ENCODE peak calls at places on chromosome 15, in seven cellular contexts. I, O, V, D, Z, C and W are unnamed samples. For H3K9me3, H3K27me3 and H3K4me1, the result is how much of the 10 kb centered on the place peaks cover.

GRCh38 chr15:50182233-50183013 is 427 bp downstream of the SLC27A2 start:
- DNase-seq in C (no peak), Z (no peak), V (peak), D (no peak), O (peak), I (no peak), W (no peak)

GRCh38 chr15:99487337-99487730 is 78.5 kb upstream of the MEF2A start:
- DNase-seq in V (no peak), C (no peak), D (no peak), Z (no peak), O (no peak), I (no peak), W (no peak)

GRCh38 chr15:62428851-62429250 is 263.8 kb upstream of the C2CD4B start:
- DNase-seq in V (no peak), Z (no peak), O (no peak), D (no peak), C (no peak), I (no peak), W (no peak)

GRCh38 chr15:40493089-40493840 is 22.5 kb downstream of the CHST14 start:
- DNase-seq in O (peak), V (peak), D (no peak), Z (peak), C (no peak), I (no peak), W (no peak)

GRCh38 chr15:76185716-76186115 is 125.6 kb downstream of the ETFA start:
- DNase-seq in O (peak), Z (no peak), I (no peak), V (peak), D (no peak), C (no peak), W (no peak)

GRCh38 chr15:91141102-91141501 is 41.0 kb downstream of the SV2B start:
- DNase-seq in C (no peak), I (no peak), D (no peak), V (no peak), Z (no peak), O (no peak), W (no peak)

GRCh38 chr15:48459571-48460461 is 128.6 kb downstream of the DUT start:
- DNase-seq in V (no peak), Z (no peak), O (peak), C (no peak), D (peak), I (no peak), W (no peak)

GRCh38 chr15:47820047-47820779 is 102.9 kb downstream of the SEMA6D start:
- DNase-seq in O (peak), I (no peak), Z (no peak), D (no peak), V (no peak), C (no peak), W (no peak)

DNA sequence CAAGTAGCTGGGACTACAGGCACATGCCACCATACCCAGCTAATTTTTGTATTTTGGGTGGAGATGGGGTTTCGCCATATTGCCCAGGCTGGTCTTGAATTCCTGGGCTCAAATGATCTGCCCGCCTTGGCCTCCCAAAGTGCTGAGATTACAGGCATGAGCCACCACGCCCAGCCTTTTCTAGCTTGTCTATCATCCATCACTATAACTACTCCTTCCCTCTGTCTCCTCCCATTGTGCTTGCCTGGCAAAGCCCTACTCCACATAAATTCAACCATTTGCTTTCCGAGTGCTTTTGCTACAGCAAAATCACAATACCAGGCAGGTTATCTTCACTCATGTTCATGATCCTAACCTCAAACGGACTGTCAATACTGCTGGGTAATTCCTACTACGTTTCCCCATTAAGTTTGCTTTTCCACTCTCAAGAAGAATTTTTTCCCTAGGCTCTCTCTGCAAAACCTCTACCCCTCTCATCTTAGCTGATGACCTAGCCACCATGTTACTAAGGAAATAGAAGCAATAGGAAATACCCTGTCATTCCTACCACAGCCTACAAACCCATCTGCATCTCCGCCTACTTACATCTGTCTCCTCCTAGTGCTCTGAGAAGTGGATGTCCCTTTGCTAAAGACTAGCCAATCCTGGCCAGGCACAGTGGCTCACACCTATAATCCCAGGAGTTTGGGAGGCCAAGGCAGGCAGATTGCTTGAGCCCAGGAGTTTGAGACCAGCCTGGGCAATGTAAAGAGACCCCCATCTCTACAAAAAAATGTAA is 64.5 kb downstream of the RBPMS2 start:
- DNase-seq in O (no peak), V (no peak), Z (no peak), C (no peak), D (no peak), I (no peak), W (no peak)
- H3K9me3 ChIP-seq in O (under half), V (under half), Z (under half), C (under half), D (under half), I (under half), W (under half)

GRCh38 chr15:59439571-59439970 is 1.6 kb downstream of the FAM81A start:
- DNase-seq in D (no peak), V (no peak), C (no peak), O (no peak), Z (no peak), I (no peak), W (no peak)

GRCh38 chr15:59437473-59437776 is 561 bp upstream of the FAM81A start:
- DNase-seq in C (peak), Z (no peak), I (no peak), V (no peak), D (no peak), O (no peak), W (no peak)

GRCh38 chr15:59437777-59438574 is at the start of gene FAM81A:
- DNase-seq in C (peak), Z (peak), I (peak), D (peak), V (peak), O (peak), W (peak)

GRCh38 chr15:59436774-59437472 is 1.1 kb upstream of the FAM81A start:
- DNase-seq in O (peak), C (peak), I (no peak), Z (no peak), V (no peak), D (no peak), W (no peak)

DNA sequence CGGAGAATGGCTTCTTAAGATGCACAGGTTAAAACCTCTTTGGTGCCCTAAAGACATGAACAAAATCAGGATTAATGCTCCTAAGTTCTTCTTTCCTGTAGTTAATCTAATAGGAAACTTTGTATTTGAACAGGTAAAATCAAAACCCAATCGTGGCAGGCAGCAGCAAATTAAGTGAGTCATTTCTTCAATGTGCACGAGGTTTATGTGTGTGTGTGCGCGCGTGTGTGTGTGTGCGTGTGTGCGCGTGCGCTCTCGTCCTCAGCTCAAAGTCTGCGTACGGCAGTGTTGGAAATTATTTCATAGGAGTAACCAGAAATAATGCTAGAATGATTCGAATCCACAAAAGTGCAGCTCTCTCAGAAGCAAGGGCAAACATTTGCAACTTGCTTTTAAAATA is 905 bp downstream of the FAM81A start:
- DNase-seq in C (no peak), Z (no peak), O (peak), D (no peak), I (no peak), V (no peak), W (no peak)
- H3K27me3 ChIP-seq in C (under half), Z (under half), O (under half), D (under half), I (under half), V (under half), W (under half)

GRCh38 chr15:64502537-64502936 is 42.2 kb downstream of the ZNF609 start:
- DNase-seq in C (no peak), O (peak), Z (no peak), I (no peak), V (no peak), D (no peak), W (no peak)
- H3K4me1 ChIP-seq in C (under half), O (under half), Z (under half), I (under half), V (under half), D (under half), W (under half)

GRCh38 chr15:25184356-25185155 is 229.8 kb downstream of the SNRPN start:
- DNase-seq in I (peak), D (no peak), C (no peak), Z (no peak), O (no peak), V (no peak), W (peak)

GRCh38 chr15:25186906-25187645 is 232.3 kb downstream of the SNRPN start:
- DNase-seq in O (no peak), Z (no peak), D (no peak), V (no peak), C (no peak), I (no peak), W (no peak)

GRCh38 chr15:25185156-25185710 is 230.4 kb downstream of the SNRPN start:
- DNase-seq in V (no peak), I (peak), Z (no peak), C (no peak), O (no peak), D (no peak), W (no peak)

GRCh38 chr15:25186411-25186810 is 231.6 kb downstream of the SNRPN start:
- DNase-seq in D (no peak), O (no peak), C (no peak), Z (no peak), I (no peak), V (no peak), W (no peak)

GRCh38 chr15:25185791-25186190 is 231.0 kb downstream of the SNRPN start:
- DNase-seq in D (no peak), V (no peak), I (no peak), Z (no peak), O (no peak), C (no peak), W (no peak)
- H3K9me3 ChIP-seq in D (under half), V (half or more), I (under half), Z (half or more), O (under half), C (under half), W (under half)

DNA sequence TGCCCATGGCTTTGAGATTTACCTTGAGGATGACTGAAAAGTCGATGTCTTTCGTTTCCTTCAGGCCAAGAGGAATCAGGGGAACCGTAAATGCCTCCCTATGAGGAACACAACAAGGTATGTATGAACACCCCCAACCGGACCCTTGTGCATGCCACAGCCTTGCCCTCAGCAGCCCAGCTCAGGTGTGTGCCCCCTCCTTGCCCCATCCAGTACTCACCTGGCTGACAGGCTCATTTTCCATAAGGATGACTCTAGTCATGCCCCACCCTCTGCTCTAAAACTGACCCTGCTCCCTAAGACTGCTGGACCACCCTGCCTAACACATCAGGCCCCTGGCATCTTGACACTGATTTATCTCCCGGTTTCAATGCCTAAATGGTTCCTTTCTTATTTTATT is 270.0 kb downstream of the GOLGA6L6 start:
- DNase-seq in I (no peak), D (no peak), O (no peak), V (no peak), C (no peak), Z (no peak), W (no peak)
- H3K27me3 ChIP-seq in I (under half), D (under half), O (under half), V (under half), C (under half), Z (under half), W (under half)

GRCh38 chr15:67173015-67173414 is 81.4 kb downstream of the AAGAB start:
- DNase-seq in O (no peak), C (no peak), D (no peak), Z (no peak), V (no peak), I (no peak), W (peak)
- H3K4me1 ChIP-seq in O (under half), C (under half), D (under half), Z (under half), V (under half), I (under half), W (under half)

GRCh38 chr15:95591270-95591669 is 739.2 kb upstream of the NR2F2 start:
- DNase-seq in Z (no peak), O (no peak), V (no peak), C (no peak), I (no peak), D (no peak), W (no peak)
- H3K9me3 ChIP-seq in Z (under half), O (under half), V (under half), C (under half), I (under half), D (under half), W (under half)